ENCODE peak calls at places on chromosomes 7 and 10, in six cellular contexts. P is HCT116, N is SK-N-SH, X is HepG2, H is GM12878, A is H1. I is an unnamed sample.

GRCh38 chr10:111953949-111954348 is 229.6 kb downstream of the GPAM start:
- DNase-seq in P (no peak), N (no peak), X (no peak), H (no peak), A (no peak), I (no peak)

GRCh38 chr10:128440513-128441160 is 314.4 kb upstream of the MKI67 start:
- DNase-seq in P (no peak), N (no peak), X (no peak), H (no peak), A (peak), I (no peak)

GRCh38 chr10:33136271-33136670 is 178.2 kb upstream of the ITGB1 start:
- DNase-seq in P (no peak), N (no peak), X (no peak), H (peak), A (no peak), I (no peak)

GRCh38 chr10:127368937-127369336 is 172.5 kb upstream of the INSYN2A start:
- DNase-seq in P (no peak), N (no peak), X (no peak), H (no peak), A (no peak), I (no peak)

GRCh38 chr10:91251430-91252056 is 31.1 kb downstream of the PCGF5 start:
- DNase-seq in P (peak), N (peak), X (peak), H (peak), A (no peak), I (peak)

GRCh38 chr10:119919271-119919670 is 26.7 kb downstream of the SEC23IP start:
- DNase-seq in P (no peak), N (no peak), X (no peak), H (no peak), A (no peak), I (no peak)

GRCh38 chr7:133513608-133514007 is 260.7 kb downstream of the EXOC4 start:
- DNase-seq in P (no peak), N (no peak), X (no peak), H (no peak), A (no peak), I (no peak)

GRCh38 chr7:101870361-101871062 is 53.1 kb downstream of the CUX1 start:
- DNase-seq in P (peak), N (peak), X (peak), H (no peak), A (no peak), I (peak)

GRCh38 chr10:80471009-80471408 is 16.9 kb downstream of the TSPAN14 start:
- DNase-seq in P (no peak), N (no peak), X (no peak), H (no peak), A (no peak), I (no peak)

GRCh38 chr10:38010150-38010903 is at the start of gene ZNF33A:
- DNase-seq in P (peak), N (peak), X (peak), H (peak), A (peak), I (peak)

GRCh38 chr7:157808042-157808441 is 471.2 kb downstream of the DNAJB6 start:
- DNase-seq in P (no peak), N (no peak), X (no peak), H (no peak), A (no peak), I (no peak)

GRCh38 chr7:112779667-112780066 is 10.5 kb downstream of the TMEM168 start:
- DNase-seq in P (no peak), N (no peak), X (no peak), H (no peak), A (no peak), I (no peak)

GRCh38 chr7:18638594-18639452 is 143.3 kb downstream of the HDAC9 start:
- DNase-seq in P (no peak), N (no peak), X (no peak), H (no peak), A (no peak), I (no peak)

GRCh38 chr10:121753726-121754476 is 155.7 kb upstream of the FGFR2 start:
- DNase-seq in P (peak), N (peak), X (no peak), H (peak), A (no peak), I (no peak)

GRCh38 chr10:97020452-97021400 is 165.0 kb downstream of the SLIT1 start:
- DNase-seq in P (no peak), N (no peak), X (no peak), H (no peak), A (no peak), I (no peak)

GRCh38 chr10:98344589-98345038 is 70.4 kb downstream of the PYROXD2 start:
- DNase-seq in P (no peak), N (no peak), X (no peak), H (no peak), A (no peak), I (no peak)

GRCh38 chr10:88088441-88089340 is 225.3 kb downstream of the PTEN start:
- DNase-seq in P (no peak), N (no peak), X (no peak), H (no peak), A (no peak), I (no peak)

GRCh38 chr7:114087674-114088539 is 169.1 kb upstream of the PPP1R3A start:
- DNase-seq in P (no peak), N (peak), X (no peak), H (no peak), A (peak), I (no peak)

GRCh38 chr7:1748076-1748750 is 78.1 kb downstream of the ELFN1 start:
- DNase-seq in P (no peak), N (no peak), X (no peak), H (no peak), A (no peak), I (no peak)

GRCh38 chr7:80415522-80415921 is 96.3 kb downstream of the GNAT3 start:
- DNase-seq in P (no peak), N (no peak), X (no peak), H (no peak), A (no peak), I (no peak)

GRCh38 chr10:5447611-5448071 is 35.3 kb downstream of the NET1 start:
- DNase-seq in P (no peak), N (no peak), X (no peak), H (peak), A (no peak), I (no peak)

GRCh38 chr10:24891823-24892222 is 60.6 kb downstream of the PRTFDC1 start:
- DNase-seq in P (peak), N (peak), X (no peak), H (no peak), A (no peak), I (no peak)

GRCh38 chr10:85986777-85987176 is 379.8 kb downstream of the GRID1 start:
- DNase-seq in P (no peak), N (peak), X (no peak), H (no peak), A (no peak), I (no peak)

GRCh38 chr10:3067045-3067858 is at the start of gene PFKP:
- DNase-seq in P (no peak), N (peak), X (no peak), H (no peak), A (peak), I (peak)

GRCh38 chr10:17290226-17290625 is 62.2 kb downstream of the VIM start:
- DNase-seq in P (peak), N (peak), X (no peak), H (no peak), A (no peak), I (peak)

GRCh38 chr10:101219946-101220451 is 9.3 kb downstream of the LBX1 start:
- DNase-seq in P (no peak), N (no peak), X (no peak), H (no peak), A (no peak), I (no peak)

GRCh38 chr10:14580933-14581332 is 193.8 kb downstream of the FAM107B start:
- DNase-seq in P (no peak), N (no peak), X (no peak), H (no peak), A (no peak), I (no peak)

GRCh38 chr7:129188372-129188891 is at the start of gene SMO:
- DNase-seq in P (no peak), N (peak), X (peak), H (no peak), A (peak), I (peak)

DNA sequence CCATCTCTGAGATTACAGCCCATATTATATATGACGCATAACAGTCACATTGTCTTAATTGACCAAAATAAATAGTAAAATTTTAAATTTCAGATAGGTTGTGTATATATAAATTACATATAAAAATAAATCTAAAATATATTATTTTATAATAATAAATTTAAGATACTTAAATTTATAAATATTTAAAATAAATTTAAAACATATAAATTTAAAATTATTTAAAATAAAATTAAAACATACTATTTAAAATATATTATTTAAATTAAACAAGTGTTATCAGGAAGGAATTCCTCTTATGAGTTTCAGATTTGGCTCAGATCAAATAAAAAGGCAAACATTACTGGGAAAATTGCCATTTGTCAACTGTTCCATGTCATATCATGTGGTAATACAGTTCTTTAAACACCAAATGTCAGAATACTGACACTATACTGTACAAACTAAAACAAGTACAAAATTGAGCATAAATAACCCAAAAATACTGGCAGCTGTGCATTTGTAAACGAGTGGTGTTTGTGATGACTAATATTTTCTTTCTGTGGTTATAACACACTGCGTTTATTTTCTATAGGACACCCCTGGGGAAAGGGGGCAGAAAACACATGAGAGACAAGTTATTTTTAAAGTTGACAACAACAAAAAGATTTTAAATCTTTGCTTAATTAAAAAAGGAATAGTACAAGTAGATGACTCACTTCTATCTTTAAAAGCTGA is 71.3 kb upstream of the DGKB start:
- DNase-seq in P (no peak), N (no peak), X (no peak), H (no peak), A (no peak), I (no peak)
- TF ChIP-seq JUND in P (no peak), N (no peak), X (no peak), H (no peak), A (no peak), I (no peak)

GRCh38 chr10:133127291-133128125 is 32.5 kb upstream of the KNDC1 start:
- DNase-seq in P (peak), N (peak), X (no peak), H (no peak), A (peak), I (no peak)
- TF ChIP-seq JUND in P (no peak), N (no peak), X (no peak), H (no peak), A (no peak), I (no peak)

DNA sequence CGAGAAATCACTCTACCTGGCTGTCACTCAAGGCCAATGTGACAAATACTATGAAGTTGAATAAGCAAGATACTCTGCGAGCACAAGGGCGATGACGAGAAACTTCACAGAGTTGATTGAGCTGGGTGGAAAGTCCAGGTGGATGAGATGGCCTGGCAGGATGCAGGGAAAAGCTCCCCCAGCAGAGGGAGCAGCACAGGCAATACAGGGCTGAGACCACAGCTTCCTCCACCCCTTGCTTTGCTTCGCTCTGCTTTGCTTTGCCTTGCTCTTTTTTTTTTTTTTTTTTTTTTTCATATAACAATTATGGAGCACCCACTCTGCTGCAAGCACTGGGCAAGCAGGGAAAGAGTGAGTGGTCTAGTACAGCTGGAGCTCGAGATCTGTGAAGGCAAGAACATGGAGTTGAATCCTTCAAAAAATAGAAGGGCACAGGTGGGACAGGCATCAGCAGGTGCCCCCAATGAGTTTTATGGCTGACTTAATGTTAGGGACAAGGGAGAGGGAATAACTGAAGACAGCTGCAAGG is 88.3 kb downstream of the CABCOCO1 start:
- DNase-seq in P (peak), N (peak), X (peak), H (peak), A (peak), I (peak)
- TF ChIP-seq JUND in P (no peak), N (no peak), X (no peak), H (no peak), A (no peak), I (no peak)

GRCh38 chr7:50339990-50340500 is 35.5 kb downstream of the IKZF1 start:
- DNase-seq in P (no peak), N (no peak), X (no peak), H (no peak), A (no peak), I (no peak)
- TF ChIP-seq JUND in P (no peak), N (no peak), X (no peak), H (no peak), A (no peak), I (no peak)

GRCh38 chr7:149882264-149883048 is 8.7 kb downstream of the ATP6V0E2 start:
- DNase-seq in P (no peak), N (no peak), X (no peak), H (no peak), A (no peak), I (no peak)

GRCh38 chr7:149879271-149879711 is 5.5 kb downstream of the ATP6V0E2 start:
- DNase-seq in P (no peak), N (no peak), X (no peak), H (no peak), A (no peak), I (no peak)

GRCh38 chr7:149881328-149882263 is 7.8 kb downstream of the ATP6V0E2 start:
- DNase-seq in P (no peak), N (no peak), X (no peak), H (no peak), A (no peak), I (no peak)

GRCh38 chr7:149879801-149880738 is 6.3 kb downstream of the ATP6V0E2 start:
- DNase-seq in P (no peak), N (no peak), X (no peak), H (no peak), A (no peak), I (no peak)

DNA sequence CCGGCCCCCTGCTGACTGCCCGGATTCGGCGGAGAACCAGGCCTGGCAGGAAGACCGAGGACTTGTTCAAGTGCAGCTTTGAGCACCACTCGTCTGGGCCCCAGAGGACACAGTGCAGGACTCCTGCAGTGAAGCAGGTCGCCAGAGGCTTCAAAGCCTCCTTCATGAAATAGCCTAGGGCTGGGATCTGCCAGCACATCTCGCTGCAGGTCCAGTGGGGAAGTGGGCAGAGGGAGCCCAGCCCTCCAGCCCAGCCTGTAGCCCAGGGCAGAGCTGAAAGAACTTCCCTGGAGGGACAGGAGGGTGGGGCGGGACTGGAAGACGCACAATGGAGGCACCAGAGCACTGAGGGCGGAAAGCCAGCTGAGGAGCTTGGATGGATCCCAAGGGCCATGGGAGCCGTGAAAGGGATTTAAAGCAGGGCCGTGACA is 7.1 kb downstream of the ATP6V0E2 start:
- DNase-seq in P (no peak), N (no peak), X (no peak), H (no peak), A (no peak), I (no peak)
- TF ChIP-seq JUND in P (no peak), N (no peak), X (no peak), H (no peak), A (no peak), I (no peak)

GRCh38 chr10:1184541-1185415 is 128.6 kb downstream of the WDR37 start:
- DNase-seq in P (no peak), N (no peak), X (no peak), H (no peak), A (no peak), I (no peak)
- TF ChIP-seq JUND in P (no peak), N (no peak), X (no peak), H (no peak), A (no peak), I (no peak)

DNA sequence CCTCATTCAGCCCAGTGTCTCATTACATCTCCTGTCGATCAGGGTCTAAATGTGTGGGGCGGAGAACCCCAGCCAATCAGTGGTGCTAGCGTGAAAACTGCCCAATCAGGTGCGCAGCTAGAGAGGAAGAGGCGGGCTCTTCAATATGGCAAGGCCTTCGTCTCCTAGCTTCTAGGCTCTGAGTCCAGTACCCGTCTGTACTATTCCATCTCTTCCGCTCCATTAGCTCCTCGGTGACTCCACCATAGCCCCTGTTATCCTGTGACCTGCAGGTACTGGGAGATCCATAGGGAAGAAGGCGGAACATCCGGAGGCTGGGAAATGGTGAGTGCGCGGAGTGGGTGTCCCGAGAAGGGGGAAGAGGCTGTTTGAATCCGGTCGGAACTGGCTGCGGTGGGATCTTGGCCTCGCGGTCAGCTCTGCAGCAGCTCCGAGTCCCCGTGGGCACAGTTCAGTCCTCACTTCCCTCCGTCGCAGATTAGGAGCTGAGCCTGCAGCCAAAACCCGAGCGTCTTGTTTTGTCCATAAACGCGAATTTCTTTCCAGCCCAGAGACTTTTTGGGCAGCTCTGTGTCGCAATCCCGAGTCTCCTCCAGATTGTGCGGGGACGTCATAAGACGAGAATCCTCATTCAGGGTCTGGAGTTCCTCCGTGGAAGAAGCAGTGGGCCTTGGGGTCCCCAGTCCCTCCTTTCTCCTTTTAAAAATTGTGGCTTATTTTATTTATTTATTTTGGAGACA is at the start of gene ZNF727:
- DNase-seq in P (no peak), N (peak), X (no peak), H (no peak), A (no peak), I (peak)
- TF ChIP-seq JUND in P (no peak), N (no peak), X (no peak), H (no peak), A (no peak), I (no peak)